ENCODE peak calls at places on chromosomes 4 and X, in five cellular contexts. One of them, this sample, is unnamed.
A peak's percentile ranks its signal among the peaks of the same experiment; 100 is the strongest.

GRCh38 chr4:1488357-1488756 is 82.1 kb upstream of the NKX1-1 start:
- DNase-seq in H4: no peak
- DNase-seq in stimulated activated CD4-positive, alpha-beta T cell treated with anti-CD3 and anti-CD28 coated beads, Interleukin-4, amount 100 ng/mL, for 48 hours: no peak
- DNase-seq in RCC 7860: no peak
- DNase-seq in fibroblast of the conjunctiva: no peak
- DNase-seq in this sample: no peak

GRCh38 chrX:155086202-155086840 is 15.0 kb downstream of the BRCC3 start:
- DNase-seq in fibroblast of the conjunctiva: no peak
- DNase-seq in RCC 7860: no peak
- DNase-seq in stimulated activated CD4-positive, alpha-beta T cell treated with anti-CD3 and anti-CD28 coated beads, Interleukin-4, amount 100 ng/mL, for 48 hours: peak; percentile 25
- DNase-seq in H4: peak; percentile 21
- DNase-seq in this sample: no peak

GRCh38 chr4:41712413-41712812 is 36.1 kb downstream of the PHOX2B start:
- DNase-seq in stimulated activated CD4-positive, alpha-beta T cell treated with anti-CD3 and anti-CD28 coated beads, Interleukin-4, amount 100 ng/mL, for 48 hours: no peak
- DNase-seq in RCC 7860: no peak
- DNase-seq in fibroblast of the conjunctiva: no peak
- DNase-seq in H4: no peak
- DNase-seq in this sample: no peak

GRCh38 chr4:89492476-89493110 is 185.0 kb upstream of the GPRIN3 start:
- DNase-seq in H4: peak; percentile 63
- DNase-seq in stimulated activated CD4-positive, alpha-beta T cell treated with anti-CD3 and anti-CD28 coated beads, Interleukin-4, amount 100 ng/mL, for 48 hours: no peak
- DNase-seq in RCC 7860: no peak
- DNase-seq in fibroblast of the conjunctiva: peak; percentile 62
- DNase-seq in this sample: no peak

GRCh38 chr4:78784255-78784654 is 8.1 kb downstream of the BMP2K start:
- DNase-seq in stimulated activated CD4-positive, alpha-beta T cell treated with anti-CD3 and anti-CD28 coated beads, Interleukin-4, amount 100 ng/mL, for 48 hours: no peak
- DNase-seq in fibroblast of the conjunctiva: no peak
- DNase-seq in RCC 7860: peak; percentile 6
- DNase-seq in H4: peak; percentile 9
- DNase-seq in this sample: no peak

GRCh38 chrX:119410027-119410819 is 11.1 kb downstream of the SLC25A43 start:
- DNase-seq in H4: peak; percentile 89
- DNase-seq in RCC 7860: peak; percentile 71
- DNase-seq in stimulated activated CD4-positive, alpha-beta T cell treated with anti-CD3 and anti-CD28 coated beads, Interleukin-4, amount 100 ng/mL, for 48 hours: no peak
- DNase-seq in fibroblast of the conjunctiva: peak; percentile 83
- DNase-seq in this sample: peak; percentile 76

GRCh38 chrX:152821145-152821765 is 9.3 kb downstream of the CETN2 start:
- DNase-seq in H4: peak; percentile 38
- DNase-seq in stimulated activated CD4-positive, alpha-beta T cell treated with anti-CD3 and anti-CD28 coated beads, Interleukin-4, amount 100 ng/mL, for 48 hours: no peak
- DNase-seq in fibroblast of the conjunctiva: no peak
- DNase-seq in RCC 7860: peak; percentile 16
- DNase-seq in this sample: peak; percentile 6

GRCh38 chr4:57095956-57096355 is 14.2 kb downstream of the IGFBP7 start:
- DNase-seq in RCC 7860: no peak
- DNase-seq in H4: no peak
- DNase-seq in fibroblast of the conjunctiva: no peak
- DNase-seq in stimulated activated CD4-positive, alpha-beta T cell treated with anti-CD3 and anti-CD28 coated beads, Interleukin-4, amount 100 ng/mL, for 48 hours: no peak
- DNase-seq in this sample: no peak

GRCh38 chr4:37763164-37763444 is 63.4 kb upstream of the PGM2 start:
- DNase-seq in H4: no peak
- DNase-seq in RCC 7860: no peak
- DNase-seq in stimulated activated CD4-positive, alpha-beta T cell treated with anti-CD3 and anti-CD28 coated beads, Interleukin-4, amount 100 ng/mL, for 48 hours: no peak
- DNase-seq in fibroblast of the conjunctiva: no peak
- DNase-seq in this sample: no peak

GRCh38 chr4:113692809-113693411 is 68.6 kb downstream of the CAMK2D start:
- DNase-seq in fibroblast of the conjunctiva: no peak
- DNase-seq in H4: no peak
- DNase-seq in RCC 7860: no peak
- DNase-seq in stimulated activated CD4-positive, alpha-beta T cell treated with anti-CD3 and anti-CD28 coated beads, Interleukin-4, amount 100 ng/mL, for 48 hours: no peak
- DNase-seq in this sample: no peak

GRCh38 chr4:186852964-186853391 is 129.3 kb upstream of the FAT1 start:
- DNase-seq in RCC 7860: no peak
- DNase-seq in H4: no peak
- DNase-seq in stimulated activated CD4-positive, alpha-beta T cell treated with anti-CD3 and anti-CD28 coated beads, Interleukin-4, amount 100 ng/mL, for 48 hours: no peak
- DNase-seq in fibroblast of the conjunctiva: no peak
- DNase-seq in this sample: no peak

GRCh38 chrX:78979789-78980464 is 34.7 kb downstream of the P2RY10 start:
- DNase-seq in RCC 7860: no peak
- DNase-seq in fibroblast of the conjunctiva: no peak
- DNase-seq in stimulated activated CD4-positive, alpha-beta T cell treated with anti-CD3 and anti-CD28 coated beads, Interleukin-4, amount 100 ng/mL, for 48 hours: no peak
- DNase-seq in H4: no peak
- DNase-seq in this sample: no peak

GRCh38 chr4:1714303-1715001 is 2.3 kb upstream of the SLBP start:
- DNase-seq in H4: peak; percentile 8
- DNase-seq in fibroblast of the conjunctiva: no peak
- DNase-seq in RCC 7860: no peak
- DNase-seq in stimulated activated CD4-positive, alpha-beta T cell treated with anti-CD3 and anti-CD28 coated beads, Interleukin-4, amount 100 ng/mL, for 48 hours: no peak
- DNase-seq in this sample: peak; percentile 41

GRCh38 chr4:52376107-52376704 is 282.9 kb downstream of the USP46 start:
- DNase-seq in RCC 7860: peak; percentile 20
- DNase-seq in stimulated activated CD4-positive, alpha-beta T cell treated with anti-CD3 and anti-CD28 coated beads, Interleukin-4, amount 100 ng/mL, for 48 hours: peak; percentile 1
- DNase-seq in fibroblast of the conjunctiva: peak; percentile 43
- DNase-seq in H4: peak; percentile 25
- DNase-seq in this sample: peak; percentile 53

GRCh38 chr4:138816883-138817282 is 198.7 kb upstream of the NOCT start:
- DNase-seq in fibroblast of the conjunctiva: no peak
- DNase-seq in stimulated activated CD4-positive, alpha-beta T cell treated with anti-CD3 and anti-CD28 coated beads, Interleukin-4, amount 100 ng/mL, for 48 hours: no peak
- DNase-seq in RCC 7860: no peak
- DNase-seq in H4: no peak
- DNase-seq in this sample: no peak

GRCh38 chr4:153729901-153730300 is 29.9 kb downstream of the RNF175 start:
- DNase-seq in RCC 7860: no peak
- DNase-seq in fibroblast of the conjunctiva: no peak
- DNase-seq in stimulated activated CD4-positive, alpha-beta T cell treated with anti-CD3 and anti-CD28 coated beads, Interleukin-4, amount 100 ng/mL, for 48 hours: no peak
- DNase-seq in H4: no peak
- DNase-seq in this sample: no peak

GRCh38 chr4:176726803-176727202 is 65.9 kb downstream of the VEGFC start:
- DNase-seq in RCC 7860: no peak
- DNase-seq in stimulated activated CD4-positive, alpha-beta T cell treated with anti-CD3 and anti-CD28 coated beads, Interleukin-4, amount 100 ng/mL, for 48 hours: no peak
- DNase-seq in fibroblast of the conjunctiva: no peak
- DNase-seq in H4: no peak
- DNase-seq in this sample: no peak

GRCh38 chrX:71910526-71911022 is at the start of gene NHSL2:
- DNase-seq in fibroblast of the conjunctiva: no peak
- DNase-seq in H4: no peak
- DNase-seq in stimulated activated CD4-positive, alpha-beta T cell treated with anti-CD3 and anti-CD28 coated beads, Interleukin-4, amount 100 ng/mL, for 48 hours: peak; percentile 11
- DNase-seq in RCC 7860: no peak
- DNase-seq in this sample: peak; percentile 44